ENCODE peak calls at places on chromosome 3, in four cellular contexts. J, M, V and L are unnamed samples.

GRCh38 chr3:58041182-58041825 is 33.1 kb downstream of the FLNB start:
- DNase-seq in J (no peak), M (no peak), V (no peak), L (peak; percentile 43)

GRCh38 chr3:54891540-54891897 is 36.3 kb downstream of the LRTM1 start:
- DNase-seq in J (peak; percentile 74), M (peak; percentile 56), V (peak; percentile 58), L (peak; percentile 95)

GRCh38 chr3:39028466-39028865 is 23.3 kb downstream of the SCN11A start:
- DNase-seq in J (no peak), M (no peak), V (no peak), L (no peak)

GRCh38 chr3:15795563-15796308 is 2.0 kb downstream of the ANKRD28 start:
- DNase-seq in J (no peak), M (no peak), V (no peak), L (peak; percentile 83)

GRCh38 chr3:125353128-125353527 is 22.0 kb downstream of the ZNF148 start:
- DNase-seq in J (no peak), M (no peak), V (no peak), L (no peak)

GRCh38 chr3:146133436-146133835 is 27.5 kb downstream of the PLOD2 start:
- DNase-seq in J (no peak), M (no peak), V (no peak), L (no peak)

GRCh38 chr3:150261958-150262357 is 146.1 kb upstream of the TSC22D2 start:
- DNase-seq in J (no peak), M (no peak), V (no peak), L (no peak)

GRCh38 chr3:171101982-171102610 is 75.6 kb upstream of the SLC2A2 start:
- DNase-seq in J (no peak), M (no peak), V (no peak), L (no peak)

GRCh38 chr3:29185706-29186105 is 95.2 kb upstream of the RBMS3 start:
- DNase-seq in J (no peak), M (no peak), V (no peak), L (no peak)

GRCh38 chr3:49028673-49029562 is at the start of gene IMPDH2:
- DNase-seq in J (peak; percentile 93), M (peak; percentile 90), V (peak; percentile 97), L (peak; percentile 94)

GRCh38 chr3:38573606-38574005 is 75.9 kb downstream of the SCN5A start:
- DNase-seq in J (no peak), M (no peak), V (no peak), L (no peak)

GRCh38 chr3:102532901-102533300 is 98.1 kb downstream of the ZPLD1 start:
- DNase-seq in J (no peak), M (no peak), V (no peak), L (peak; percentile 80)

GRCh38 chr3:45491344-45491743 is 103.0 kb downstream of the LARS2 start:
- DNase-seq in J (no peak), M (no peak), V (no peak), L (no peak)

GRCh38 chr3:102354818-102355515 is 79.8 kb upstream of the ZPLD1 start:
- DNase-seq in J (no peak), M (no peak), V (no peak), L (no peak)

GRCh38 chr3:190532626-190533155 is 18.8 kb downstream of the IL1RAP start:
- DNase-seq in J (no peak), M (no peak), V (no peak), L (no peak)

GRCh38 chr3:29686889-29687592 is 406.2 kb downstream of the RBMS3 start:
- DNase-seq in J (no peak), M (no peak), V (no peak), L (peak; percentile 88)

GRCh38 chr3:106691476-106691875 is 685.8 kb upstream of the CCDC54 start:
- DNase-seq in J (no peak), M (no peak), V (no peak), L (no peak)

GRCh38 chr3:194586839-194587238 is 46.4 kb downstream of the TMEM44 start:
- DNase-seq in J (no peak), M (no peak), V (no peak), L (no peak)
- H3K27ac ChIP-seq in J (peak overlapping the region; percentile 36), M (peak overlapping the region; percentile 35), V (no peak overlapping the region), L (no peak overlapping the region)

GRCh38 chr3:132164469-132165092 is 129.8 kb upstream of the CPNE4 start:
- DNase-seq in J (no peak), M (no peak), V (no peak), L (peak; percentile 53)

GRCh38 chr3:132160218-132160617 is 125.4 kb upstream of the CPNE4 start:
- DNase-seq in J (no peak), M (no peak), V (no peak), L (no peak)

GRCh38 chr3:132161608-132162007 is 126.8 kb upstream of the CPNE4 start:
- DNase-seq in J (no peak), M (no peak), V (no peak), L (no peak)
- TF ChIP-seq CTCF in J (no peak), M (no peak), V (no peak), L (no peak)

DNA sequence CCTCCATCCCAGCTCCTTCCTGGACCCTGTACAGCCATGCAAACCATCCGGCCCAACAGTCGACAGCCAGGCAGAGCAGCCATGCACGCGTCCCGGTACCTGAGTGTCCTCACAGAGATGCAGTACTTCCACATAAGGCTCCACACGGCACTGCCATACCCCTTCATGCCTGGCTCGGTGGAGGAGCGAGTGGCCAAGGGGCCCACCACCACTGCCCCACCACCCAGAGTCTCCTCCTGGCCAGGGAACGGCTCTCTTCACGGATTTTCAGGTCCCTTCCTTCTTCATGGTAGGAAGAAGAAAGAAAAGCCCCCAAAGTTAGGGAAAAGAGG is 51.3 kb downstream of the IQSEC1 start:
- DNase-seq in J (no peak), M (no peak), V (no peak), L (no peak)
- H3K27ac ChIP-seq in J (peak overlapping the region; percentile 87), M (peak overlapping the region; percentile 38), V (no peak overlapping the region), L (no peak overlapping the region)

GRCh38 chr3:11641316-11641682 is 2.4 kb downstream of the VGLL4 start:
- DNase-seq in J (no peak), M (no peak), V (no peak), L (no peak)
- TF ChIP-seq CTCF in J (no peak), M (no peak), V (no peak), L (no peak)

DNA sequence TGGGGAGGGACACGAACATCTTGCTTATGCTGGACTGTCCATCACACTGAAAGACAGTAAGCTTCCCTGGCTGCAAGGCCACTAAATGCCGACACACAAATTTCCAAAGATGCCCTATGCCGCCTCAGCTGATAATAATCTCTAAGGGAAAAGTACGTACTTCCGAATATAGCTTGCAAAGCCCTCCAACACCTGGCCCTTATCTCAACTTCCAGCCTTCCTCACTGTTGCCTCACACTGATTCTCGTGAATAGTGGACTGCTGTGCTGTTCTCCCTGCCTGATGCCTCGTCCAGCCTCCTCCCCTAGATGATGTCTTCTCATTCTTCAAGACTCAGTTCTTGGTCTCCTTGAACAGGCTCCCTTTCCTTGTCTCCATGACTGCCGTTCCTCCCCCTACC is 72.3 kb downstream of the CD47 start:
- DNase-seq in J (no peak), M (no peak), V (no peak), L (no peak)
- H3K27ac ChIP-seq in J (no peak overlapping the region), M (no peak overlapping the region), V (no peak overlapping the region), L (no peak overlapping the region)

DNA sequence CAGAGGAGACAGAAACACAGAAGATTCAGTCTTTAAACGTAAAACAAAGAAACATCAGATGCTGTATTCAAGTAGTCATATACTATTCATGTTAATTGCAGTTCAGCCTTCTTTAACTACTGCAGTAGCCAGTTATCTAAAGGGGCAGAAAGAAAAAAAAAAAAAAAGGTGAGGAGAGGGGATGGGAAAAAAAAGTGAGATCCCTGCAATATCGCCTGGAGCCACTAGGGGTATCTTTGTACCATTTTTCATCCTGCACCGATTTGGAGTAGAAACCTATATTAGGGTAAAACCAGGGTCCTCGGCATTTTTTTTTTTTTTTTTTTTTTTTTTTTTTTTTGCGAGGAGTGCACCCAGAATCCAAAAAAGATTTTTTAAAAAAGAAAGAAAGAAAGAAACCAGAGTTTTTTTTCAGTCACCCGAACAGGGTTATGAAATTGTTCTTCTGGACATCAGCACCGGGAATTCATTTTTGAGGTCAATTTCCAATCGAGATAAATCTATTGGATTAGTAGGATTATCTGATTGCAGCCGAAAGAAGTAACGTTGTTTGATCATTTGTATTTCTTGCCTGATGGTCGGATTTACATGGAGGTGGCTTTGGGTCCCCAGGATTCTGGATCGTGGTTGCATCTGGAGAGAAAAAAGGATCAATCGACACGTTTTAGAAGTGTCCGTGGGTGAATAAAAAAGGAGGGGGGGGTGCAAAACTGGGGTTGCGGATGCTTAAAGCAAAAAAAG is 186.7 kb downstream of the NLGN1 start:
- DNase-seq in J (no peak), M (no peak), V (no peak), L (peak; percentile 52)
- TF ChIP-seq CTCF in J (peak; percentile 73), M (peak; percentile 38), V (peak; percentile 53), L (peak; percentile 73)